ENCODE peak calls at places on chromosome 21, in eight cellular contexts. M, E, K, Z, W, I, G and P are unnamed samples.

GRCh38 chr21:29481641-29482040 is 182.9 kb downstream of the BACH1 start:
- DNase-seq in I (no peak), W (no peak), M (no peak), Z (no peak), K (no peak), G (no peak), E (no peak), P (no peak)

GRCh38 chr21:36487641-36488307 is 7.9 kb upstream of the CLDN14 start:
- DNase-seq in I (no peak), K (no peak), M (no peak), G (no peak), Z (no peak), E (no peak), W (peak; percentile 65), P (peak; percentile 76)

GRCh38 chr21:24444736-24445135 is 1162.5 kb downstream of the MRPL39 start:
- DNase-seq in M (no peak), K (no peak), Z (no peak), E (no peak), W (no peak), G (no peak), I (no peak), P (no peak)

GRCh38 chr21:46297311-46298082 is 11.4 kb downstream of the YBEY start:
- DNase-seq in M (no peak), E (peak; percentile 22), I (no peak), G (no peak), Z (no peak), K (no peak), W (peak; percentile 17), P (no peak)

GRCh38 chr21:35045539-35046222 is 3.4 kb downstream of the RUNX1 start:
- DNase-seq in E (no peak), Z (no peak), G (no peak), M (no peak), I (no peak), W (no peak), K (no peak), P (no peak)

GRCh38 chr21:19553930-19554615 is 1150.5 kb upstream of the TMPRSS15 start:
- DNase-seq in E (no peak), M (no peak), K (no peak), Z (no peak), W (no peak), G (no peak), I (no peak), P (no peak)

GRCh38 chr21:34362136-34362444 is 1.7 kb upstream of the KCNE2 start:
- DNase-seq in Z (no peak), G (no peak), W (no peak), M (no peak), K (no peak), I (no peak), E (no peak), P (no peak)

GRCh38 chr21:29215709-29216108 is 83.0 kb upstream of the BACH1 start:
- DNase-seq in I (no peak), G (no peak), K (no peak), Z (no peak), M (no peak), E (no peak), W (peak; percentile 38), P (no peak)

GRCh38 chr21:29022141-29022540 is 2.3 kb upstream of the USP16 start:
- DNase-seq in G (no peak), E (no peak), W (no peak), Z (no peak), K (no peak), M (no peak), I (no peak), P (no peak)

GRCh38 chr21:28253971-28254370 is 738.7 kb downstream of the LTN1 start:
- DNase-seq in I (no peak), E (no peak), W (no peak), M (no peak), Z (no peak), G (no peak), K (no peak), P (no peak)

GRCh38 chr21:42678118-42678430 is 24.7 kb downstream of the PDE9A start:
- DNase-seq in G (no peak), M (no peak), W (no peak), K (no peak), I (no peak), E (no peak), Z (no peak), P (no peak)